ENCODE peak calls at places on chromosomes 11 and 22, in nine cellular contexts. J is right lobe of liver, Z is brain microvascular endothelial cell, X is uterus, R is ovary, C is colonic mucosa, D is transverse colon, V is fibroblast of mammary gland, Y is RWPE2. N is an unnamed sample.

GRCh38 chr11:69054397-69055211 is 5.9 kb downstream of the TPCN2 start:
- DNase-seq in J (peak), Z (no peak), X (no peak), R (no peak), C (no peak), D (no peak), V (no peak), Y (no peak), N (no peak)

GRCh38 chr11:12318791-12319733 is 58.3 kb upstream of the PARVA start:
- DNase-seq in J (no peak), Z (no peak), X (peak), R (no peak), C (no peak), D (no peak), V (peak), Y (no peak), N (peak)

GRCh38 chr22:47167056-47167455 is 404.6 kb downstream of the TBC1D22A start:
- DNase-seq in J (no peak), Z (no peak), X (no peak), R (peak), C (no peak), D (no peak), V (no peak), Y (no peak), N (no peak)

GRCh38 chr11:19351426-19351825 is 110.7 kb upstream of the E2F8 start:
- DNase-seq in J (no peak), Z (no peak), X (no peak), R (no peak), C (no peak), D (no peak), V (no peak), Y (no peak), N (no peak)

GRCh38 chr11:88313441-88313840 is 24.1 kb downstream of the CTSC start:
- DNase-seq in J (no peak), Z (no peak), X (no peak), R (no peak), C (no peak), D (no peak), V (peak), Y (no peak), N (no peak)

GRCh38 chr11:13486926-13487660 is 8.7 kb downstream of the PTH start:
- DNase-seq in J (peak), Z (peak), X (no peak), R (no peak), C (peak), D (peak), V (peak), Y (no peak), N (no peak)

GRCh38 chr11:99693941-99694492 is 673.3 kb downstream of the CNTN5 start:
- DNase-seq in J (no peak), Z (peak), X (no peak), R (no peak), C (no peak), D (no peak), V (peak), Y (no peak), N (no peak)

GRCh38 chr11:10540546-10540914 is 457 bp downstream of the RNF141 start:
- DNase-seq in J (peak), Z (peak), X (peak), R (no peak), C (peak), D (no peak), V (peak), Y (no peak), N (no peak)

GRCh38 chr11:104905271-104905670 is 7.0 kb upstream of the CASP12 start:
- DNase-seq in J (no peak), Z (no peak), X (no peak), R (no peak), C (no peak), D (no peak), V (no peak), Y (no peak), N (no peak)

GRCh38 chr11:32920570-32920969 is 28.0 kb downstream of the QSER1 start:
- DNase-seq in J (no peak), Z (no peak), X (no peak), R (no peak), C (no peak), D (no peak), V (no peak), Y (no peak), N (no peak)

GRCh38 chr11:57675176-57675941 is 7.4 kb downstream of the ZDHHC5 start:
- DNase-seq in J (no peak), Z (no peak), X (no peak), R (no peak), C (no peak), D (no peak), V (no peak), Y (no peak), N (no peak)

GRCh38 chr22:27531782-27532530 is 269.6 kb downstream of the MN1 start:
- DNase-seq in J (no peak), Z (peak), X (no peak), R (no peak), C (no peak), D (no peak), V (peak), Y (no peak), N (peak)

GRCh38 chr11:3837793-3838192 is 3.0 kb downstream of the RHOG start:
- DNase-seq in J (no peak), Z (no peak), X (peak), R (no peak), C (peak), D (peak), V (peak), Y (no peak), N (no peak)

GRCh38 chr11:1502971-1503707 is 16.6 kb upstream of the MOB2 start:
- DNase-seq in J (peak), Z (no peak), X (no peak), R (no peak), C (no peak), D (no peak), V (no peak), Y (no peak), N (no peak)

GRCh38 chr11:60377737-60378136 is 595 bp upstream of the MS4A7 start:
- DNase-seq in J (peak), Z (no peak), X (no peak), R (no peak), C (peak), D (peak), V (no peak), Y (no peak), N (no peak)

GRCh38 chr11:790721-791564 is 1.1 kb upstream of the CEND1 start:
- DNase-seq in J (no peak), Z (no peak), X (no peak), R (no peak), C (no peak), D (no peak), V (no peak), Y (no peak), N (no peak)

GRCh38 chr11:69435161-69435990 is 46.1 kb upstream of the LINC01488 start:
- DNase-seq in J (no peak), Z (no peak), X (no peak), R (no peak), C (no peak), D (no peak), V (no peak), Y (no peak), N (no peak)

GRCh38 chr22:20946080-20946986 is 20.7 kb upstream of the AIFM3 start:
- DNase-seq in J (no peak), Z (peak), X (no peak), R (no peak), C (no peak), D (no peak), V (no peak), Y (no peak), N (no peak)

GRCh38 chr11:111324277-111324720 is 26.0 kb downstream of the POU2AF3 start:
- DNase-seq in J (no peak), Z (no peak), X (no peak), R (no peak), C (no peak), D (no peak), V (peak), Y (no peak), N (no peak)

GRCh38 chr22:31496735-31497146 is 405 bp downstream of the SFI1 start:
- DNase-seq in J (peak), Z (peak), X (no peak), R (no peak), C (peak), D (peak), V (no peak), Y (no peak), N (no peak)

GRCh38 chr11:62552465-62552782 is 5.8 kb upstream of the AHNAK start:
- DNase-seq in J (no peak), Z (no peak), X (no peak), R (no peak), C (peak), D (no peak), V (peak), Y (no peak), N (no peak)

GRCh38 chr22:34055525-34056200 is 135.4 kb upstream of the LARGE1 start:
- DNase-seq in J (no peak), Z (no peak), X (no peak), R (no peak), C (no peak), D (no peak), V (no peak), Y (no peak), N (no peak)

GRCh38 chr11:8228206-8228605 is 35.5 kb downstream of the LMO1 start:
- DNase-seq in J (no peak), Z (no peak), X (no peak), R (no peak), C (no peak), D (no peak), V (no peak), Y (peak), N (no peak)

GRCh38 chr11:69664103-69664775 is 10.9 kb downstream of the LTO1 start:
- DNase-seq in J (no peak), Z (no peak), X (peak), R (no peak), C (no peak), D (no peak), V (no peak), Y (peak), N (no peak)

GRCh38 chr11:130804306-130805077 is 111.8 kb downstream of the SNX19 start:
- DNase-seq in J (no peak), Z (no peak), X (no peak), R (no peak), C (no peak), D (no peak), V (no peak), Y (no peak), N (no peak)

GRCh38 chr22:26134654-26135330 is 34.5 kb upstream of the SEZ6L start:
- DNase-seq in J (no peak), Z (no peak), X (no peak), R (no peak), C (no peak), D (no peak), V (no peak), Y (no peak), N (no peak)

GRCh38 chr11:28337701-28338100 is 229.5 kb downstream of the METTL15 start:
- DNase-seq in J (no peak), Z (no peak), X (no peak), R (no peak), C (no peak), D (no peak), V (no peak), Y (no peak), N (no peak)

GRCh38 chr11:103091441-103091809 is 535 bp downstream of the DCUN1D5 start:
- DNase-seq in J (peak), Z (peak), X (peak), R (peak), C (peak), D (peak), V (peak), Y (peak), N (no peak)

GRCh38 chr11:32259641-32260081 is 168.8 kb downstream of the RCN1 start:
- DNase-seq in J (no peak), Z (peak), X (no peak), R (peak), C (no peak), D (peak), V (peak), Y (no peak), N (no peak)

GRCh38 chr11:123135863-123136446 is 59.1 kb downstream of the CLMP start:
- DNase-seq in J (no peak), Z (no peak), X (no peak), R (no peak), C (no peak), D (no peak), V (peak), Y (no peak), N (no peak)

GRCh38 chr11:12009617-12010321 is 1.3 kb upstream of the DKK3 start:
- DNase-seq in J (no peak), Z (no peak), X (no peak), R (no peak), C (no peak), D (no peak), V (no peak), Y (no peak), N (no peak)

GRCh38 chr22:30325065-30325720 is 1.5 kb downstream of the TBC1D10A start:
- DNase-seq in J (no peak), Z (peak), X (peak), R (peak), C (peak), D (peak), V (peak), Y (no peak), N (peak)

GRCh38 chr22:47943729-47944700 is 1181.6 kb downstream of the TBC1D22A start:
- DNase-seq in J (no peak), Z (no peak), X (no peak), R (no peak), C (no peak), D (no peak), V (no peak), Y (no peak), N (no peak)

GRCh38 chr11:72584293-72584921 is 89.8 kb downstream of the PDE2A start:
- DNase-seq in J (peak), Z (no peak), X (no peak), R (no peak), C (peak), D (peak), V (peak), Y (peak), N (no peak)

GRCh38 chr22:49827853-49828598 is at the start of gene BRD1:
- DNase-seq in J (peak), Z (peak), X (no peak), R (peak), C (peak), D (peak), V (peak), Y (no peak), N (no peak)

GRCh38 chr11:36463781-36464180 is 46.3 kb downstream of the TRAF6 start:
- DNase-seq in J (no peak), Z (no peak), X (no peak), R (no peak), C (no peak), D (no peak), V (no peak), Y (no peak), N (no peak)

GRCh38 chr11:122758974-122759373 is 79.3 kb upstream of the CRTAM start:
- DNase-seq in J (no peak), Z (no peak), X (no peak), R (no peak), C (no peak), D (no peak), V (peak), Y (no peak), N (no peak)

DNA sequence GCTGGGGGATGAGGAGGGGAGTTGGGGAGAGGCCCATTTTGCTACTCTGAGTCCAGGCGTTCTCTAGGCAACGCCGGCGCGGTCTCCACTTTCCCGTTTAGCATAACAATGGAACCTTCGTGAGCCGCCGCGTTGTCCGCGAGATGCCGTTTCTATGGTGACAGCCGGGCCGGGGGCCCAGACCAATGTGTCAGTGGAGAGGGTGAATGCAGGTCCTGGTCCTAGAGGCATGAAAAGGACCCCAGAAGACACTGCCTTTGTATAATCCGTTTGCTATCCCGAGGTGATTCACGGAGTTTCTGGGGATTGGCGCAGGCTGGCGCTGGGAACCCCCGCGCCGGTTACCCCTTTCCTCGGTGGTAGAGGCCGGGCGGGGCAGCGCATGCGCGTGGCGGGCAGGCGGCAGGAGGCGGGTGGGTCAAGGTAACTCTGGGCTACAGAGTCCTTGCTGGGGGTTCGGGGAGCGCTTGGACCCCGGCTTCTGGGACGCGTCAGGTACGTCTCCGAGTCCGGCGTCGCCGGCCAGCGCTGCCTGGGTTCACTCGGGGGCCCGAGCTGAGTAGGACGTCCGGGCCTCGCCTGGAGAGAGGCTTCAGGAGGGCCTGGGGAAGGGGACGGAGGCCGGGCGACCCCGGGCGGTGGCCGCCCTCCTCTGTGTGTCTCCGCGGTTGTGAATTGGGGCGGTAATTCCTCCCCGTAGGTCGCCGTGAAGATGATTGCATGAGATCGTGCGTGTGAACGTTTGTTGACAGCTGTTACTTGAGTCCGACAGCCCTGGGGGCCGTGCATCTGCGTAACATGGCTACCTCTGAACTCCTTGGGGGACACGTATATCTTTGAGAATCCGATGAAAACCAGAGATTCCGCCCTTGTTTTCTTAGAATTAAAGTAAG is at the start of the genes CBY1 and FAM227A:
- DNase-seq in J (peak), Z (peak), X (peak), R (peak), C (peak), D (peak), V (peak), Y (peak), N (peak)
- TF ChIP-seq CTCF in J (no peak), Z (no peak), X (peak), R (peak), C (no peak), D (no peak), V (no peak), Y (no peak), N (no peak)

GRCh38 chr11:75490221-75491181 is 35.2 kb downstream of the GDPD5 start:
- DNase-seq in J (no peak), Z (no peak), X (no peak), R (no peak), C (no peak), D (no peak), V (no peak), Y (no peak), N (no peak)
- H3K4me3 ChIP-seq in J (no peak), Z (no peak), X (no peak), R (no peak), C (no peak), D (no peak), V (no peak), Y (no peak), N (no peak)

GRCh38 chr11:64778473-64779298 is at the start of gene SF1:
- DNase-seq in J (peak), Z (peak), X (peak), R (peak), C (peak), D (peak), V (peak), Y (peak), N (peak)
- TF ChIP-seq CTCF in J (peak), Z (no peak), X (peak), R (peak), C (no peak), D (no peak), V (no peak), Y (no peak), N (no peak)

GRCh38 chr22:37904572-37905533 is 1.2 kb upstream of the MICALL1 start:
- DNase-seq in J (no peak), Z (peak), X (peak), R (peak), C (peak), D (peak), V (peak), Y (peak), N (peak)
- H3K4me3 ChIP-seq in J (no peak), Z (peak), X (peak), R (peak), C (no peak), D (no peak), V (peak), Y (peak), N (peak)

GRCh38 chr22:46114518-46115387 is 35.6 kb upstream of the PPARA start:
- DNase-seq in J (no peak), Z (no peak), X (peak), R (peak), C (no peak), D (no peak), V (peak), Y (no peak), N (no peak)
- TF ChIP-seq CTCF in J (peak), Z (no peak), X (no peak), R (no peak), C (no peak), D (no peak), V (no peak), Y (peak), N (peak)

GRCh38 chr11:64447717-64448598 is 89.0 kb downstream of the RPS6KA4 start:
- DNase-seq in J (peak), Z (peak), X (no peak), R (no peak), C (peak), D (peak), V (no peak), Y (no peak), N (no peak)
- H3K4me3 ChIP-seq in J (peak), Z (no peak), X (no peak), R (no peak), C (peak), D (peak), V (no peak), Y (no peak), N (peak)

GRCh38 chr11:116144387-116144958 is 628.3 kb downstream of the BUD13 start:
- DNase-seq in J (no peak), Z (no peak), X (no peak), R (no peak), C (no peak), D (no peak), V (no peak), Y (no peak), N (no peak)

GRCh38 chr11:116148056-116148455 is 624.7 kb downstream of the BUD13 start:
- DNase-seq in J (no peak), Z (no peak), X (no peak), R (no peak), C (no peak), D (no peak), V (no peak), Y (no peak), N (no peak)

GRCh38 chr11:116148645-116149044 is 624.1 kb downstream of the BUD13 start:
- DNase-seq in J (no peak), Z (no peak), X (no peak), R (no peak), C (no peak), D (no peak), V (no peak), Y (no peak), N (no peak)

GRCh38 chr11:116145187-116145865 is 627.5 kb downstream of the BUD13 start:
- DNase-seq in J (no peak), Z (no peak), X (no peak), R (no peak), C (no peak), D (no peak), V (no peak), Y (no peak), N (no peak)
- TF ChIP-seq CTCF in J (no peak), Z (peak), X (no peak), R (no peak), C (no peak), D (no peak), V (no peak), Y (no peak), N (no peak)

DNA sequence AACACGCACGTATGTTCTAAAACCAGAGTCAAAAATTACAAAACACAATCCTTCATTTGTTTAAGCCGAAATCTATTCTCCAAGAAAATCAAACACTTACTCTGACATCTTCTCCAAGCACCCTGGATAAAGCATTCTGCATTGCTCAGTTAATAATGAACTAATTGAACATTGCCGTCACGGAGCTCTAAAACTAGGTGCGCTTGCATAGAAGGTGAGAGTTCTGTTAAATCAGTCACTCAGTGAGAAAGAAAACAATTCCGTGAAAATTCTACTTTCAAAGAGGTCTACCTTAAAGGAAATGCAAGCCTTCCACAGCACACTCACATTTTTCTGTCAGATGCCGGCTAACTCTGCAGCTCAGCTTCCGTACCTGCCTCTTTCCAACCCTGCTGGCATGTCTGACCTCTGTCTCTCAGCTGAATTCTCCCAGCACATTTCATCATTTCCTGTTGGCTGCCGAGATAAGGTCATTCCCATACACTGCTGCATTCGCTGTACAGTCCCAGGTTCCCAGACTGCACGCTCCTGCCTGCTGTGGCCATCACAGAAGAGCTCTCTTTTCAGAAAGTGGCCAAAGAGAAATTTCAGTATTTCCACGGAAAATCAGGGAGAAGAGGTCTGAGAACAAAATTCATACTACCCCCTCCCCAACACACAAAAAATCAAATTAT is 55.3 kb downstream of the PACSIN2 start:
- DNase-seq in J (peak), Z (peak), X (peak), R (peak), C (peak), D (peak), V (peak), Y (no peak), N (no peak)
- H3K4me3 ChIP-seq in J (peak), Z (peak), X (no peak), R (no peak), C (no peak), D (peak), V (no peak), Y (no peak), N (no peak)